ENCODE peak calls at places on chromosomes 5 and 9, in five cellular contexts. K is GM23248, G is right cardiac atrium, S is pancreas, F is Peyer's patch. J is an unnamed sample.

GRCh38 chr5:2627867-2628266 is 123.6 kb downstream of the IRX2 start:
- DNase-seq in K (no peak), G (no peak), S (no peak), F (no peak), J (no peak)

GRCh38 chr9:69180670-69181069 is 6.6 kb downstream of the TJP2 start:
- DNase-seq in K (peak), G (peak), S (no peak), F (no peak), J (no peak)

GRCh38 chr9:5577225-5577624 is 51.7 kb upstream of the RIC1 start:
- DNase-seq in K (no peak), G (no peak), S (no peak), F (no peak), J (no peak)

GRCh38 chr9:78982849-78983248 is 588.9 kb upstream of the TLE4 start:
- DNase-seq in K (peak), G (no peak), S (no peak), F (no peak), J (no peak)

GRCh38 chr5:141952030-141952429 is 6.0 kb downstream of the PCDH12 start:
- DNase-seq in K (no peak), G (no peak), S (no peak), F (peak), J (no peak)

GRCh38 chr5:173178369-173178910 is 34.1 kb downstream of the BNIP1 start:
- DNase-seq in K (no peak), G (no peak), S (no peak), F (no peak), J (no peak)

GRCh38 chr9:92680166-92681119 is 10.5 kb upstream of the IPPK start:
- DNase-seq in K (peak), G (no peak), S (no peak), F (no peak), J (peak)

GRCh38 chr5:1300581-1301083 is 5.8 kb upstream of the TERT start:
- DNase-seq in K (no peak), G (no peak), S (peak), F (peak), J (peak)

DNA sequence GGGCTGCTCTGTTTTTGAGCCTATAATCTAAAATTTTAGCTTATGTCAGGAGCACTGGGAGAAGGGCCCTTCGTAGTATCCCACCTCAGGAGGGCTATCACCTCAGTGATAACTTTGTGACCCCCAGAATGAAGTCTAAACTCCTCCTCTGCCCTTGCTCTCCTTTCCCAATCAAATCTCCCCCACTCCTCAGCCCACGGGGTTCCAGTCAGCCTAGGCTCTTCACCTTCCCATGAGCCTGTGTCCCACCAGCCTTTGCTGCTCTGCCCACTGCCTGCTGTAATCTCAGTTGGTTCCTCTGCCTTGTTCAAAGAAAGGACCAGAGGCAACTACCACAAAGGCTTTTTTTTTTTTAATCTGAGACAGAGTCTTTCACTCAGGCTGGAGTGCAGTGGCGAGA is 10.7 kb downstream of the DBN1 start:
- DNase-seq in K (no peak), G (no peak), S (no peak), F (no peak), J (no peak)
- H3K4me3 ChIP-seq in K (no peak), G (no peak), S (no peak), F (no peak), J (no peak)

DNA sequence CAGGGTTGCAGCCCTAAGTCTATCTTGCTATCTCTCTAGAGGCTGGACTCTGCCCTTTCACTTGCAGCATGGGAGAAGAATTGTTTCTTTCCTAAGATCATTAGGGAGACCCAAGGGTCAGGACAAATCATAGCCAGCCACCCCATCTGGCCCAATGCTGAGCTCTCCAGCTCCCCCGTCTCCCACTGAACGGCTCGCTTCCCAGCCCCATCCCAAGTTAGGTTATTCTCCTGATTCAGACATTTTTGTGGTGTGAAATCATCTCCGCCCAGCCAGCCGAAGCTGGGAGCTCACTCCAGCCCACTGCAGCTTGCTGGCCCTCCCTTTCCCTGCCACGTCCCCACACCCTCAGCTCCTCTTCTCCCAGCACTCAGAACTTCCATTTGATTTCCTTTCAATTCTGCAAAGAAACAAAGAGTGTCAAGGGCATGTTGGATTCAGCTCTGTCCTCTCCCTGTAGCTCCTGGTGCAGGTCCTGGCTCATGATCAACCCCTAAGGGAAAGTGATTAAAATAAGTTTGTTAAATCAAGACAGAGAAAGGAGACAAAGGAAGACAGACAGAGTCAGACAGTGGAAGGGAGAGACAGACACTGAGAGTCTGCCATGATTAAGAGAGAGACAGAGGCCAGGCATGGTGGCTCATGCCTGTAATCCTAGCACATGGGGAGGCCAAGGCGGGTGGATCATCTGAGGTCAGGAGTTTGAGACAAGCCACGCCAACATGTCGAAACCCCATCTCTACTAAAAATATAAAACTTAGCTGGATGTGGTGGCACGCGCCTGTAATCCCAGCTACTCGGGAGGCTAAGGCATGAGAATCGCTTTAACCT is 12.6 kb upstream of the SPARC start:
- DNase-seq in K (peak), G (peak), S (no peak), F (no peak), J (peak)
- H3K4me3 ChIP-seq in K (peak), G (no peak), S (no peak), F (no peak), J (no peak)

DNA sequence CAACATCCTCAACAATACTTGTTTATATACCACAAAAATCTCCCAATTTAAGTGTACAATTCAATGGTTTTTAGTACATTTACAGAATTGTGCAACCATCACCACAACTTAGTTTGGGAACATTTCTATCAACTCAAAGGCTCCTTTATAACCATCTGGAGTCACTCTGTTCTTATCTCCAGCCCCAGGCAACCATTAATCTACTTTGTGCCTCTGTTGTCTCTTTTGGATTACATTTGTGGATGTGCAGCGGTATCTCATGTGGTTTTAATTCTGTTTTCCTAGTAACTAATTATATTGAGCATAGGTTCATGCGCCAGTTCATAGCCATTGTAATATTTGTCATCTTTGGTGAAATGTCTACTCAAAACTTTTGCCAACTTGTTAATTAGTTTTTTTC is 14.4 kb downstream of the ADAMTS19 start:
- DNase-seq in K (no peak), G (no peak), S (no peak), F (no peak), J (no peak)
- H3K4me3 ChIP-seq in K (no peak), G (no peak), S (no peak), F (no peak), J (peak)

GRCh38 chr9:124768275-124768674 is 2.8 kb downstream of the NR6A1 start:
- DNase-seq in K (no peak), G (no peak), S (no peak), F (no peak), J (no peak)

GRCh38 chr9:124768778-124769350 is 2.2 kb downstream of the NR6A1 start:
- DNase-seq in K (no peak), G (no peak), S (no peak), F (no peak), J (no peak)

GRCh38 chr9:124770359-124771020 is 621 bp downstream of the NR6A1 start:
- DNase-seq in K (no peak), G (no peak), S (no peak), F (peak), J (peak)

GRCh38 chr9:124771021-124771866 is at the start of gene NR6A1:
- DNase-seq in K (peak), G (peak), S (peak), F (peak), J (peak)

DNA sequence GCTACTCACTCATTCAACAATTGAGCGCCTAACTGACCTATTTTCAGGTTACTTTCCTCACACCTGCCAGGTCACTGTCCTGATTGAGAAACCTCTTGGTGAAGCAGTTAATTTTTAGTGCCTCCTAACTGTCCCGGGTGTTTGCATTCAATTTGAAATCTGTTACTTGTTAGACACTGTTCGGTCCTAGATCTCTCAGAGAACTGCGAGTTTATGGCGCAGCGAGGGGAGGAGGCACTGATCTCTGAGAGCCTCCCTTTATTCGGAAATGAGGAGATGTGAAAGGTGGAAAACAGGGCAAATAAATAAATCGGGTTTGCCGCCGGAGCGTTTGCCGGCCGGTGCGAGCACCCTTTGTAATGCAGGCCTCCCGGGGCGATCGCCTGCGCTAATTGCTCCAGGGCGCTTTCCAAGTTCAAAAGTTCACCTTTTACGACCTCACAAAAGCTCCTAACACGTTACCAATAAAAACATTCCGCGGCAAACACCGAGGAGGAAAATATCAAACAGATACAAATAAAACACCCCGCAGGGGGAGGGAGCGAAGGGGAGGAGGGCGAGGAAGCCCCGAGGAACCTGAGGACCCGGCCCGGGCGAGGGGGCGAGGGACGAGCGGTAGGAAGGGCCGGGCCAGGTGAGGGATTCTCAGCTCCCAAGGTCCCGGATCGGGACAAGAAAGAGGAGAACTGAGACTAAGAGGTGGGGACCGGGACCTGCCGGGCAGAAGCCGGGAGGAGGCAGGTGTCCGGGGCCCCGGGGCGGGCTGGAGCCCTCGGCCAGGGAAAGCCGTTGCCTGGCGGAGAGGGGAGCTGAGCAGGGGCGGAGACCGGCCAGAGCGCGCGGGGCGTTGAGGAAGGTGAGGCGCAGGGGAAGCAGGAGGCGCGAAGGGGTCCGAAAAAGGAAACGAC is 1.4 kb downstream of the NR6A1 start:
- DNase-seq in K (no peak), G (no peak), S (peak), F (peak), J (peak)
- H3K4me3 ChIP-seq in K (peak), G (peak), S (peak), F (peak), J (peak)

GRCh38 chr9:129566563-129567266 is 54.2 kb downstream of the C9orf50 start:
- DNase-seq in K (no peak), G (no peak), S (no peak), F (no peak), J (no peak)
- H3K4me3 ChIP-seq in K (no peak), G (no peak), S (no peak), F (no peak), J (no peak)

GRCh38 chr9:131731237-131731995 is 8.5 kb downstream of the RAPGEF1 start:
- DNase-seq in K (peak), G (no peak), S (no peak), F (no peak), J (no peak)
- H3K4me3 ChIP-seq in K (no peak), G (no peak), S (no peak), F (no peak), J (no peak)

GRCh38 chr5:95285406-95285761 is 490 bp upstream of the MCTP1 start:
- DNase-seq in K (no peak), G (no peak), S (no peak), F (no peak), J (no peak)
- H3K4me3 ChIP-seq in K (peak), G (peak), S (peak), F (no peak), J (peak)

DNA sequence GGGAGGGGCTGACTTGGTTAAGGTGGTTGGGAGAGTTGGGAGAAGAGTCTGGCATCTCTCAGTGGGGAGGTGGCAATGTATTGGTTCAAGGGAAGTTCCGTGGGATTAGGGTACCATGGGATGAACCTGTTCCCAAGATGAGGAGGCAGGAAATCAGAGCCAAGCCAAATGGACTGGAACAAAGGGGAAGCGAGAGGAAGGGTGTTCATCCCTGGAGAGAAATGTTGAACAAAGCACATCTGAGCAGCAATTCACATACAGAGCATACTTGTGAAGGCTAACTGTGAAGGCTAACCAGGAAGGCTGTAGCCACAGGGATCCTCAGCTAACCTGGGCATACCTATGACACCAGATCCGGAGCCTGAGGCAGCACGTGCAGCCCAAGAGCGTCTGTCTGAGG is 214.0 kb downstream of the MCTP1 start:
- DNase-seq in K (no peak), G (no peak), S (no peak), F (no peak), J (no peak)
- H3K4me3 ChIP-seq in K (no peak), G (no peak), S (no peak), F (no peak), J (no peak)

DNA sequence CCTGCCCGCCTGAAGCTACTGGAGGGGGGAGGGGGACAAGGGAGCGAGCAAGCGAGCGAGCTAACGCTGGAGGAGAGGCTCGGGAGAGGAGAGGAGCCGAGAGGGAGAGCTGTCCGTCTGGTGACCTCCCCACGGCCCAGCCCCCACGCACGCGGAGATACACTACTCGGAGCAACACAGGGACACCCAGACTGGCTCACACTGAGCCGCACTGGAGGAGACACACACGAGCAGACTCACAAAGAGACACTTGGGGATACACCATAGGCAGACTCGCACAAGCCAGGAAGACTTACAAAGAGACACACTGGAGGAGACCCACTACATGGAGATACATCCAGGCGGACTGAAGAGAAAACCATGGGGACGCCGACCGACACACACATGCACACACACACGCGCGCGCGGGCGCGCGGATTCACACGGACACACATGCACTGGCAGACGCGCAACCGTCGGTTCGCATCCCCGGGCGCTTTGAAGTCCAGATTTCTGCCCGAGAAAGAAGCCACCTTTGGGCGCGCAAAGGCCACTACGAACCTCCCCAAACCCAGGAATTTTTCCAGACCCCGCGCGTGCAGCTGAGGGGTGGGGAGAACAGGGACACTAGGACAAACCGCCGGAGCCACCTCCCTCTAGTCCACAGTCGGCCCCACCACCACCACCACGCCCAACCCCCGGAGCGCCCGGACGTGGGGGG is 703 bp downstream of the CNTFR start:
- DNase-seq in K (no peak), G (peak), S (no peak), F (no peak), J (no peak)
- H3K4me3 ChIP-seq in K (no peak), G (peak), S (no peak), F (peak), J (peak)

GRCh38 chr5:180831139-180832080 is 28.8 kb upstream of the MGAT1 start:
- DNase-seq in K (peak), G (peak), S (peak), F (peak), J (peak)

GRCh38 chr5:180830253-180831138 is 27.9 kb upstream of the MGAT1 start:
- DNase-seq in K (peak), G (peak), S (no peak), F (peak), J (peak)

GRCh38 chr5:180829711-180830110 is 27.1 kb upstream of the MGAT1 start:
- DNase-seq in K (no peak), G (no peak), S (no peak), F (no peak), J (no peak)

GRCh38 chr5:180832638-180833068 is 28.4 kb downstream of the ZFP62 start:
- DNase-seq in K (peak), G (no peak), S (no peak), F (no peak), J (no peak)
- H3K4me3 ChIP-seq in K (peak), G (peak), S (no peak), F (no peak), J (no peak)

J was measured in endodermal cell.